ENCODE peak calls at places on chromosomes 12 and 14, in seven cellular contexts. D is WTC11; I is left lung; Z is activated CD8-positive, alpha-beta memory T cell treated with anti-CD3 and anti-CD28 coated beads, Interleukin-2, amount 50 U/mL, for 4 hours; C is stimulated activated CD4-positive, alpha-beta T cell treated with anti-CD3 and anti-CD28 coated beads, Interleukin-2, amount 100 ng/mL, for 24 hours; P is mesendoderm; B is GOT3. J is an unnamed sample.

GRCh38 chr14:104126753-104127152 is 11.6 kb upstream of the KIF26A start:
- DNase-seq in D (no peak), I (no peak), Z (no peak), C (no peak), P (no peak), B (no peak), J (no peak)

GRCh38 chr12:42855362-42855950 is 265.9 kb upstream of the PRICKLE1 start:
- DNase-seq in D (no peak), I (no peak), Z (no peak), C (no peak), P (peak), B (no peak), J (no peak)

GRCh38 chr14:34461334-34462131 is 507 bp downstream of the SPTSSA start:
- DNase-seq in D (peak), I (peak), Z (no peak), C (peak), P (peak), B (no peak), J (peak)

GRCh38 chr12:18861287-18861858 is 123.5 kb downstream of the CAPZA3 start:
- DNase-seq in D (no peak), I (no peak), Z (no peak), C (no peak), P (no peak), B (no peak), J (no peak)

GRCh38 chr14:50045039-50045711 is 71.2 kb downstream of the VCPKMT start:
- DNase-seq in D (no peak), I (peak), Z (peak), C (peak), P (no peak), B (no peak), J (peak)

GRCh38 chr14:103501041-103501870 is 21.4 kb downstream of the CKB start:
- DNase-seq in D (no peak), I (no peak), Z (no peak), C (no peak), P (no peak), B (no peak), J (no peak)

GRCh38 chr12:116539361-116539771 is 19.8 kb upstream of the MAP1LC3B2 start:
- DNase-seq in D (no peak), I (no peak), Z (no peak), C (no peak), P (peak), B (no peak), J (no peak)

GRCh38 chr14:22982013-22982476 is 306 bp downstream of the AJUBA start:
- DNase-seq in D (peak), I (no peak), Z (no peak), C (no peak), P (peak), B (no peak), J (no peak)

GRCh38 chr14:65092340-65092739 is 10.0 kb downstream of the MAX start:
- DNase-seq in D (no peak), I (no peak), Z (no peak), C (no peak), P (no peak), B (no peak), J (no peak)

GRCh38 chr14:95037273-95037672 is 120.1 kb downstream of the DICER1 start:
- DNase-seq in D (no peak), I (no peak), Z (no peak), C (no peak), P (no peak), B (no peak), J (no peak)

GRCh38 chr12:117101953-117102833 is 3.0 kb upstream of the TESC start:
- DNase-seq in D (no peak), I (no peak), Z (no peak), C (no peak), P (no peak), B (no peak), J (no peak)

GRCh38 chr12:31672521-31672920 is 13.0 kb downstream of the ETFBKMT start:
- DNase-seq in D (no peak), I (no peak), Z (no peak), C (no peak), P (no peak), B (no peak), J (no peak)

GRCh38 chr12:25767613-25768012 is 190.9 kb upstream of the RASSF8 start:
- DNase-seq in D (no peak), I (no peak), Z (no peak), C (no peak), P (no peak), B (no peak), J (no peak)

GRCh38 chr12:95017482-95017881 is 14.0 kb upstream of the NDUFA12 start:
- DNase-seq in D (no peak), I (no peak), Z (no peak), C (no peak), P (no peak), B (no peak), J (no peak)

GRCh38 chr12:53757095-53757770 is 5.5 kb upstream of the CISTR start:
- DNase-seq in D (peak), I (peak), Z (peak), C (peak), P (peak), B (peak), J (peak)

GRCh38 chr12:46617167-46617566 is 208.6 kb downstream of the SLC38A4 start:
- DNase-seq in D (no peak), I (no peak), Z (no peak), C (no peak), P (no peak), B (no peak), J (no peak)

GRCh38 chr12:12720637-12721250 is 3.6 kb downstream of the CDKN1B start:
- DNase-seq in D (no peak), I (no peak), Z (no peak), C (no peak), P (no peak), B (no peak), J (no peak)

GRCh38 chr12:5694759-5695409 is 250.2 kb downstream of the ANO2 start:
- DNase-seq in D (no peak), I (no peak), Z (no peak), C (no peak), P (no peak), B (no peak), J (no peak)

GRCh38 chr14:97442363-97442762 is 645.2 kb downstream of the VRK1 start:
- DNase-seq in D (no peak), I (no peak), Z (no peak), C (no peak), P (no peak), B (no peak), J (no peak)

GRCh38 chr12:102702447-102703114 is 214.5 kb downstream of the PAH start:
- DNase-seq in D (peak), I (no peak), Z (no peak), C (peak), P (peak), B (peak), J (no peak)

GRCh38 chr12:53750812-53751335 is 905 bp downstream of the CISTR start:
- DNase-seq in D (peak), I (no peak), Z (no peak), C (no peak), P (peak), B (no peak), J (peak)

GRCh38 chr12:2891240-2892053 is 756 bp downstream of the TULP3 start:
- DNase-seq in D (peak), I (no peak), Z (peak), C (peak), P (peak), B (peak), J (no peak)

GRCh38 chr12:121934318-121934682 is 15.9 kb downstream of the CFAP251 start:
- DNase-seq in D (no peak), I (no peak), Z (no peak), C (no peak), P (no peak), B (no peak), J (no peak)

GRCh38 chr12:24760162-24760561 is 188.7 kb downstream of the BCAT1 start:
- DNase-seq in D (no peak), I (no peak), Z (no peak), C (no peak), P (peak), B (no peak), J (no peak)

J was measured in stimulated activated naive B cell treated with anti-CD40 and anti-IgM and Interleukin-4, amounts not matched to agents 10 μg/mL and 1 μg/mL and 100 μg/mL, for 72 hours.